ENCODE peak calls at places on chromosome 13, in ten cellular contexts. G is fibroblast of the aortic adventitia, Q is EL, X is hepatic stellate cell, E is AG04449, W is neural progenitor cell, U is iris pigment epithelial cell, L is left colon, H is mesothelial cell of epicardium, Z is HTR-8/SVneo. A is an unnamed sample.
A peak's percentile ranks its signal among the peaks of the same experiment; 100 is the strongest.

GRCh38 chr13:41649659-41650058 is 192.3 kb downstream of the RGCC start:
- DNase-seq in G (peak; percentile 15), Q (peak; percentile 12), X (peak; percentile 7), E (no peak), W (peak; percentile 46), U (peak; percentile 72), L (no peak), H (no peak), Z (no peak), A (peak; percentile 58)

GRCh38 chr13:48851707-48852106 is 124.0 kb upstream of the FNDC3A start:
- DNase-seq in G (no peak), Q (no peak), X (no peak), E (no peak), W (no peak), U (no peak), L (no peak), H (no peak), Z (no peak), A (no peak)

GRCh38 chr13:99969368-99969933 is 2.1 kb downstream of the ZIC5 start:
- DNase-seq in G (no peak), Q (no peak), X (no peak), E (no peak), W (peak; percentile 58), U (no peak), L (no peak), H (peak; percentile 48), Z (no peak), A (no peak)

GRCh38 chr13:44040754-44041100 is 161.0 kb downstream of the LACC1 start:
- DNase-seq in G (peak; percentile 52), Q (peak; percentile 10), X (no peak), E (peak; percentile 10), W (no peak), U (peak; percentile 70), L (no peak), H (no peak), Z (peak; percentile 1), A (no peak)

GRCh38 chr13:64130170-64130569 is 2714.5 kb upstream of the PCDH20 start:
- DNase-seq in G (no peak), Q (no peak), X (no peak), E (no peak), W (no peak), U (no peak), L (no peak), H (peak; percentile 25), Z (no peak), A (no peak)

GRCh38 chr13:95023405-95023804 is 277.8 kb downstream of the ABCC4 start:
- DNase-seq in G (no peak), Q (no peak), X (no peak), E (no peak), W (no peak), U (peak; percentile 31), L (no peak), H (no peak), Z (no peak), A (no peak)

GRCh38 chr13:46731535-46731934 is 65.4 kb downstream of the ESD start:
- DNase-seq in G (no peak), Q (no peak), X (no peak), E (no peak), W (no peak), U (no peak), L (no peak), H (no peak), Z (no peak), A (no peak)

GRCh38 chr13:50594276-50594970 is 249.1 kb downstream of the DLEU7 start:
- DNase-seq in G (no peak), Q (no peak), X (no peak), E (no peak), W (peak; percentile 57), U (no peak), L (no peak), H (no peak), Z (no peak), A (no peak)

GRCh38 chr13:74250738-74251190 is 116.6 kb upstream of the KLF12 start:
- DNase-seq in G (peak; percentile 77), Q (peak; percentile 91), X (no peak), E (peak; percentile 50), W (no peak), U (peak; percentile 47), L (no peak), H (no peak), Z (no peak), A (no peak)

GRCh38 chr13:112887151-112887550 is 81.9 kb upstream of the MCF2L start:
- DNase-seq in G (no peak), Q (no peak), X (no peak), E (no peak), W (no peak), U (no peak), L (no peak), H (no peak), Z (no peak), A (no peak)

GRCh38 chr13:77176350-77176749 is 149.4 kb upstream of the FBXL3 start:
- DNase-seq in G (peak; percentile 3), Q (peak; percentile 57), X (no peak), E (peak; percentile 17), W (no peak), U (peak; percentile 91), L (no peak), H (no peak), Z (peak; percentile 5), A (no peak)